ENCODE peak calls at places on chromosomes 1 and 21, in nine cellular contexts. U is foreskin fibroblast; J is uterus; Q is AG04450; P is OCI-LY7; Z is lower leg skin; H is GM23338; T is epithelial cell of esophagus; E is CD4-positive, alpha-beta T cell. O is an unnamed sample.
A peak's percentile ranks its signal among the peaks of the same experiment; 100 is the strongest.

GRCh38 chr1:58881471-58881994 is 97.7 kb upstream of the JUN start:
- DNase-seq in Q (no peak), U (peak; percentile 95), P (no peak), H (no peak), Z (no peak), T (peak; percentile 65), J (no peak), E (no peak), O (peak; percentile 84)

GRCh38 chr1:224914292-224914900 is 15.1 kb upstream of the DNAH14 start:
- DNase-seq in H (peak; percentile 5), U (peak; percentile 15), E (no peak), T (no peak), Z (no peak), P (no peak), J (no peak), Q (no peak), O (no peak)

GRCh38 chr1:1943834-1944570 is 24.9 kb upstream of the TMEM52 start:
- DNase-seq in H (peak; percentile 81), J (peak; percentile 46), Q (no peak), E (peak; percentile 47), Z (no peak), T (peak; percentile 36), U (peak; percentile 67), P (peak; percentile 46), O (no peak)

GRCh38 chr1:187001198-187001904 is 172.6 kb downstream of the PLA2G4A start:
- DNase-seq in T (peak; percentile 95), J (no peak), P (no peak), U (peak; percentile 92), Q (peak; percentile 54), E (no peak), H (no peak), Z (no peak), O (no peak)

GRCh38 chr1:214281030-214281901 is at the start of gene SMYD2:
- DNase-seq in E (peak; percentile 54), J (peak; percentile 61), P (peak; percentile 80), Z (peak; percentile 92), H (peak; percentile 83), U (peak; percentile 79), T (peak; percentile 94), Q (no peak), O (no peak)

GRCh38 chr21:32917392-32918135 is 108.2 kb upstream of the OLIG2 start:
- DNase-seq in E (no peak), Z (no peak), P (no peak), Q (no peak), T (no peak), J (no peak), H (no peak), U (peak; percentile 20), O (no peak)

GRCh38 chr1:76543495-76543894 is 323.8 kb upstream of the ST6GALNAC5 start:
- DNase-seq in P (no peak), J (no peak), T (no peak), U (no peak), Z (no peak), H (peak; percentile 11), E (no peak), Q (no peak), O (no peak)

GRCh38 chr1:27350673-27351540 is 9.1 kb downstream of the SYTL1 start:
- DNase-seq in H (peak; percentile 99), T (no peak), P (no peak), E (no peak), Q (no peak), U (peak; percentile 49), Z (no peak), J (no peak), O (no peak)

GRCh38 chr1:228417061-228417460 is 400 bp upstream of the TRIM17 start:
- DNase-seq in Z (no peak), H (no peak), T (no peak), J (no peak), U (no peak), Q (no peak), E (no peak), P (no peak), O (no peak)

GRCh38 chr1:166811691-166812090 is 27.6 kb upstream of the POGK start:
- DNase-seq in Z (no peak), E (no peak), P (no peak), Q (no peak), J (no peak), T (no peak), U (no peak), H (no peak), O (no peak)

DNA sequence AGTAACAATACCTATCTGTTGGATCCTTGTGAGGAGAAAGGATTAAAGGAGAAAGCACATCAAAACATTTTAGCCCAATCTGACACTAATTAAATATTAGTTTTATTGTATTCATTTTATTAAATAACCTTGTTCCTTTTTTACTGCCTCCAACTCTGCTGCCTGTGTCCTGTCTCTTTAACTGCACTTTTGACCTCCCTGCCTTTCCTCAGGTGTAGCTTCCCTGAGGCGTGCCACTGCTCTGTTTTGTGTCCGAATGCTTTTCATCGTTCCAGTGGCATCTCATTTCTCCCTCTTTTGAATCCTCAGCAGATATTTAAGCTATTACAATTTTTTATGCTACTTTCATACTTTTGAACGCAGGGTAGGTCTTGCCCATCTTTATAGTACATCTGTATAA is 10.3 kb downstream of the SPRTN start:
- DNase-seq in Q (no peak), Z (no peak), J (no peak), H (no peak), T (no peak), P (no peak), U (no peak), E (no peak), O (no peak)
- TF ChIP-seq CTCF in Q (no peak), Z (no peak), J (no peak), H (no peak), T (no peak), P (no peak), U (no peak), E (no peak), O (no peak)

GRCh38 chr1:40133122-40133665 is 28.0 kb upstream of the RLF start:
- DNase-seq in E (no peak), Q (no peak), J (no peak), U (peak; percentile 66), P (no peak), H (peak; percentile 2), T (peak; percentile 5), Z (no peak), O (no peak)

GRCh38 chr1:40132383-40133121 is 28.6 kb upstream of the RLF start:
- DNase-seq in J (no peak), U (peak; percentile 37), H (peak; percentile 7), T (peak; percentile 10), E (no peak), P (no peak), Q (no peak), Z (no peak), O (no peak)

GRCh38 chr1:40130892-40131291 is 30.3 kb upstream of the RLF start:
- DNase-seq in E (no peak), H (no peak), P (no peak), T (no peak), U (peak; percentile 14), J (no peak), Z (no peak), Q (no peak), O (no peak)

DNA sequence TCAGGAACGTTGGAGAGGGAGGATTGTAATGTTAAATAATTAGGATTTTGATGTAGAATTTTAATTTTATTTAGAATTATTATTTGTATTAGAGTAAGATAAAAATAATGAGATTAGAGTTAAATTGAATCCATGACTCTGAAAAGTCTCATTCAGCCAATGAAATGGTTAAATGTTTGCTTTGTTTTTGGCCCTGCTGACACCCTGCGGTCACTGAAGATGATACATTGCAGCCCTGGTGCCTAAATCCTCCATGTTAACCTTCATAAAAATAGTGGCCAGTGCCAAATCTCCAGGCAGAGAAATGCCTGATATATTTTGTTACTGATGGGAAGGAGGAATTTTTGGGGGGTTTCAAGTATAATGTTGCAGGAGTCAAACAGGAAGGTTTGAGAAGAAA is 27.3 kb upstream of the RLF start:
- DNase-seq in U (no peak), Q (no peak), P (no peak), H (no peak), Z (no peak), T (no peak), E (no peak), J (no peak), O (no peak)
- TF ChIP-seq CTCF in U (no peak), Q (no peak), P (peak; percentile 10), H (no peak), Z (no peak), T (no peak), E (no peak), J (no peak), O (no peak)

GRCh38 chr21:42636535-42636914 is 16.9 kb upstream of the PDE9A start:
- DNase-seq in Q (no peak), J (no peak), P (no peak), E (no peak), H (no peak), Z (no peak), T (peak; percentile 92), U (peak; percentile 75), O (no peak)

GRCh38 chr21:42635848-42636534 is 17.4 kb upstream of the PDE9A start:
- DNase-seq in T (no peak), U (peak; percentile 8), Q (no peak), P (no peak), H (no peak), Z (no peak), E (no peak), J (no peak), O (peak; percentile 24)

GRCh38 chr21:42638266-42638863 is 15.1 kb upstream of the PDE9A start:
- DNase-seq in E (no peak), Q (no peak), H (no peak), U (no peak), Z (no peak), P (no peak), T (no peak), J (no peak), O (no peak)

GRCh38 chr21:42637602-42638041 is 15.8 kb upstream of the PDE9A start:
- DNase-seq in P (no peak), Z (no peak), U (no peak), Q (no peak), T (no peak), H (no peak), J (no peak), E (no peak), O (no peak)

DNA sequence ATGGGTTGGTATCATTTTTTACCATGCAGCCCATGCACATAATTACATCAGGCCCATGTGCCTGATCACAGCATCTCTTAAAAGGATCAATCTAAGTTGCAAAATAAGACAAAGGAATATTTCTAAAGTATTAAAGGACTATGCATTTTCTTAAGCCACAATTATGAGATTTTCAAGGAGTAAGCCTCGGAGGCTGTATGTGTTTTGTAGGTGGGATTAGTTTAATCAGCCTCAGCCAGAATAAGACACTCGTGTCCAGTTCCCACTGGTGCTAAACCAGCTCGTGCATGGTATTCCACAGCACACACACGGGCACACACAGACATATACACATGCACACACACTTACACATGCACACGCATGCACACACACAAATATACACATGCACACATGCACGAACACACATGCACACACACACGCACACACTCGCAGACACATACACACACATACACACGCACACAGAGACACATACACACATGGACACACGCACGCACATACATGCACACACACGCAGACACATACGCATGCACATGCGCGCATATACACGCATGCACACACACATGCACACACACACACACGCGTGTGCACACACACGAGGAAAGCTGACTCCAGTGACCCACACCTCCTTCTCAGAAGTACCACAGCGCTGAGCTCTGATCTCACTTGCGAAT is 16.4 kb upstream of the PDE9A start:
- DNase-seq in J (no peak), T (no peak), Z (no peak), H (no peak), Q (no peak), E (no peak), U (no peak), P (no peak), O (no peak)
- TF ChIP-seq CTCF in J (no peak), T (no peak), Z (no peak), H (no peak), Q (no peak), E (no peak), U (no peak), P (no peak), O (no peak)

GRCh38 chr1:160061376-160062100 is 8.4 kb downstream of the KCNJ10 start:
- DNase-seq in E (no peak), J (no peak), U (no peak), Z (no peak), T (peak; percentile 39), Q (no peak), H (peak; percentile 77), P (no peak), O (no peak)
- TF ChIP-seq CTCF in E (no peak), J (no peak), U (no peak), Z (no peak), T (no peak), Q (no peak), H (no peak), P (no peak), O (no peak)